ENCODE peak calls at places on chromosomes 16 and 17, in four cellular contexts. U is HCEC 1CT, K is G401, C is GM20000. X is an unnamed sample.
A peak's percentile ranks its signal among the peaks of the same experiment; 100 is the strongest.

GRCh38 chr16:50712568-50712914 is 19.1 kb downstream of the NOD2 start:
- DNase-seq in K (no peak), C (no peak), U (no peak), X (no peak)

GRCh38 chr17:81267390-81268067 is 27.6 kb downstream of the SLC38A10 start:
- DNase-seq in U (no peak), C (no peak), K (no peak), X (no peak)

GRCh38 chr17:76458580-76459490 is 5.9 kb upstream of the UBE2O start:
- DNase-seq in U (peak; percentile 56), C (peak; percentile 78), K (peak; percentile 35), X (peak; percentile 55)

GRCh38 chr17:76145231-76146052 is 4.4 kb upstream of the FOXJ1 start:
- DNase-seq in K (peak; percentile 32), C (peak; percentile 64), U (no peak), X (peak; percentile 53)

GRCh38 chr16:80631581-80631980 is 90.8 kb downstream of the DYNLRB2 start:
- DNase-seq in U (no peak), K (no peak), C (no peak), X (no peak)

GRCh38 chr17:10683853-10684252 is 13.5 kb downstream of the SCO1 start:
- DNase-seq in U (peak; percentile 54), C (peak; percentile 16), K (no peak), X (no peak)

GRCh38 chr17:19716108-19717030 is at the start of gene SLC47A2:
- DNase-seq in K (no peak), C (no peak), U (no peak), X (no peak)

GRCh38 chr16:7351572-7351971 is 18.9 kb downstream of the RBFOX1 start:
- DNase-seq in K (no peak), C (no peak), U (no peak), X (no peak)

GRCh38 chr17:82497483-82498405 is 21.8 kb upstream of the FOXK2 start:
- DNase-seq in C (peak; percentile 60), K (peak; percentile 55), U (peak; percentile 89), X (no peak)

GRCh38 chr16:14353340-14353739 is 276.7 kb downstream of the PARN start:
- DNase-seq in U (no peak), K (no peak), C (no peak), X (no peak)

GRCh38 chr17:73371285-73371684 is 59.5 kb upstream of the CDC42EP4 start:
- DNase-seq in U (peak; percentile 90), K (no peak), C (no peak), X (no peak)

GRCh38 chr17:80116276-80116922 is 15.0 kb downstream of the GAA start:
- DNase-seq in U (no peak), C (no peak), K (no peak), X (no peak)

GRCh38 chr17:73205326-73205980 is 12.6 kb downstream of the COG1 start:
- DNase-seq in C (no peak), U (no peak), K (no peak), X (peak; percentile 95)

GRCh38 chr17:62644487-62645173 is 17.2 kb downstream of the MRC2 start:
- DNase-seq in C (no peak), U (no peak), K (no peak), X (peak; percentile 86)

GRCh38 chr16:3640632-3641501 is 13.6 kb upstream of the DNASE1 start:
- DNase-seq in K (no peak), C (no peak), U (no peak), X (no peak)

GRCh38 chr16:56547120-56547948 is 17.5 kb upstream of the MT4 start:
- DNase-seq in K (peak; percentile 48), C (no peak), U (peak; percentile 67), X (peak; percentile 57)

GRCh38 chr16:52618753-52619497 is 72.0 kb upstream of the TOX3 start:
- DNase-seq in K (no peak), U (no peak), C (no peak), X (no peak)

GRCh38 chr16:22353188-22353919 is 21.1 kb downstream of the CDR2 start:
- DNase-seq in U (peak; percentile 71), K (no peak), C (no peak), X (no peak)

X was measured in NCI-H510A treated with DMSO at 0.1 percent for 48 hours.